ENCODE peak calls at places on chromosomes 3 and 15, in nine cellular contexts. F, O, V, U, J, T, S, M and I are unnamed samples.

GRCh38 chr15:71092056-71092600 is 23.1 kb upstream of the THSD4 start:
- DNase-seq in F (no peak), O (no peak), V (no peak), U (no peak), J (no peak), T (no peak), S (no peak), M (no peak), I (no peak)

GRCh38 chr15:66879968-66880367 is 177.9 kb downstream of the SMAD6 start:
- DNase-seq in F (peak; percentile 58), O (no peak), V (no peak), U (no peak), J (no peak), T (no peak), S (no peak), M (no peak), I (no peak)

GRCh38 chr3:141553055-141553454 is 66.2 kb downstream of the RASA2 start:
- DNase-seq in F (no peak), O (no peak), V (no peak), U (no peak), J (no peak), T (no peak), S (no peak), M (no peak), I (peak; percentile 58)

GRCh38 chr3:188830955-188831354 is 340.8 kb upstream of the TPRG1 start:
- DNase-seq in F (no peak), O (no peak), V (no peak), U (no peak), J (no peak), T (no peak), S (no peak), M (peak; percentile 44), I (no peak)

GRCh38 chr3:15300318-15301078 is 31.9 kb downstream of the SH3BP5 start:
- DNase-seq in F (peak; percentile 80), O (no peak), V (no peak), U (no peak), J (no peak), T (peak; percentile 73), S (no peak), M (peak; percentile 93), I (peak; percentile 60)

GRCh38 chr3:189652042-189652441 is 20.9 kb downstream of the TP63 start:
- DNase-seq in F (no peak), O (no peak), V (no peak), U (no peak), J (no peak), T (no peak), S (no peak), M (peak; percentile 32), I (peak; percentile 35)

GRCh38 chr3:54488297-54488696 is 365.9 kb downstream of the CACNA2D3 start:
- DNase-seq in F (no peak), O (no peak), V (no peak), U (no peak), J (no peak), T (no peak), S (no peak), M (no peak), I (no peak)

GRCh38 chr15:60017538-60018199 is 13.6 kb downstream of the FOXB1 start:
- DNase-seq in F (no peak), O (no peak), V (no peak), U (no peak), J (peak; percentile 64), T (no peak), S (no peak), M (peak; percentile 45), I (no peak)

GRCh38 chr15:92100751-92101150 is 247.2 kb downstream of the SLCO3A1 start:
- DNase-seq in F (no peak), O (no peak), V (no peak), U (no peak), J (no peak), T (no peak), S (no peak), M (no peak), I (no peak)

GRCh38 chr15:69032703-69033373 is 18.3 kb downstream of the NOX5 start:
- DNase-seq in F (no peak), O (no peak), V (no peak), U (no peak), J (no peak), T (no peak), S (no peak), M (no peak), I (no peak)

GRCh38 chr3:174216948-174217718 is 642.0 kb upstream of the NAALADL2 start:
- DNase-seq in F (no peak), O (no peak), V (no peak), U (no peak), J (no peak), T (no peak), S (no peak), M (no peak), I (no peak)

GRCh38 chr3:156974931-156975330 is 148.8 kb downstream of the LEKR1 start:
- DNase-seq in F (no peak), O (no peak), V (no peak), U (no peak), J (no peak), T (no peak), S (no peak), M (no peak), I (no peak)

GRCh38 chr15:62462721-62463120 is 297.6 kb upstream of the C2CD4B start:
- DNase-seq in F (no peak), O (no peak), V (no peak), U (no peak), J (no peak), T (no peak), S (no peak), M (no peak), I (no peak)

DNA sequence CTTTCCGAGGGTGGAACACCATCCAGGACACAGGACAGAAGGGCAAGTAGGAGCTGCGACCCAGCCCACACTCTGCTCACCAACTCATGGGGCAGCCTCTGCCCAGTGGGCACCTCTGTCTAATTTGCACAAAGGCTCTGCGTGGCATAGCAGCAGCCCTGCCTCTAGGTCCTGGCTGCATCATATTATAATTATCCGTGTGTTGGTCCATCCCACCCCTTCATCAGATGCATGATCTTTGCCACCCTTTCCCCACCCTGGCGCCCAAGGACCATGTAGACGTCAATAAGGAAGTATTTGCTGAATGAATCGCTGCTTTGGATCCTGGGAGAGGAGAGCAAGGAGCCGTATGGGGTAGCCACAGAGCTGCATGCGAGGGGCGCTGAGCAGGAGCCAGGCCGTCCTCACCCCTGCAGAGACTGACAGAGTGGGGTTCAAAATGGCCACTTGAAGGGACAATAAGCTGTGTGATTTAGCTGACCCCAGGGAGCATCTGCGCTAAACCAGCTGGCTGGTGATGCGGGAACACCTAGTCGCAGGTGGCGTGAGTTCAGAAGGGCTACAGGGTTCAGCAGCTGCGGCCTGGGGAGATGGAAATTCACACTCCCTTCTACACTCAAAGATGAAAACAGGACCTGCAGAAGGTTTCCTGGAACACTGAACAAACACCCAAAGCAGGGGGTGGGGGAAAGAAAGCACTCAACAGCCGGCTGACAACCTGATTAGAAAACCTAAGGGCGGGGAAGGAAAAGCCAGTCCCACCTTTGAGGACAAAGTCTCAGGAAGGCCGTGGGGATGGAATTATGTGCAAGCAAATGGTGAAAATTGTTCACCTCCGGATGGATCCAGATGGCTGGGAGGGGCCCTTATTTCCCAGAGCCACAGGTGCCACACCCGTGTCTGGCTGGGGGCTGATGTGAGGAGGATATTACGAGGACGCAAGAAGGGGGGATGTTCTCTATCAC is 6.4 kb downstream of the MGLL start:
- DNase-seq in F (no peak), O (no peak), V (no peak), U (no peak), J (no peak), T (no peak), S (no peak), M (no peak), I (no peak)
- H3K4me3 ChIP-seq in F (no peak overlapping the region), O (no peak overlapping the region), V (no peak overlapping the region), U (no peak overlapping the region), J (no peak overlapping the region), T (no peak overlapping the region), S (peak overlapping the region; percentile 95), M (no peak overlapping the region), I (no peak overlapping the region)

GRCh38 chr15:75451202-75451673 is 252 bp downstream of the SIN3A start:
- DNase-seq in F (no peak), O (no peak), V (no peak), U (no peak), J (no peak), T (no peak), S (no peak), M (no peak), I (no peak)
- H3K27ac ChIP-seq in F (peak overlapping the region; percentile 100), O (peak overlapping the region; percentile 96), V (peak overlapping the region; percentile 93), U (peak overlapping the region; percentile 96), J (peak overlapping the region; percentile 90), T (peak overlapping the region; percentile 98), S (peak overlapping the region; percentile 97), M (peak overlapping the region; percentile 81), I (peak overlapping the region; percentile 96)

GRCh38 chr3:106824856-106825255 is 552.4 kb upstream of the CCDC54 start:
- DNase-seq in F (no peak), O (no peak), V (peak; percentile 8), U (no peak), J (no peak), T (no peak), S (no peak), M (peak; percentile 77), I (peak; percentile 12)
- TF ChIP-seq CTCF in F (peak; percentile 57), O (no peak), V (peak; percentile 51), U (no peak), J (no peak), T (peak; percentile 22), S (peak; percentile 60), M (peak; percentile 71), I (peak; percentile 42)

GRCh38 chr3:138049157-138049919 is 39.4 kb downstream of the CLDN18 start:
- DNase-seq in F (no peak), O (no peak), V (peak; percentile 64), U (no peak), J (no peak), T (no peak), S (no peak), M (no peak), I (peak; percentile 49)

GRCh38 chr3:138046955-138047354 is 37.0 kb downstream of the CLDN18 start:
- DNase-seq in F (no peak), O (no peak), V (no peak), U (no peak), J (no peak), T (no peak), S (no peak), M (peak; percentile 6), I (no peak)

GRCh38 chr3:138046084-138046483 is 36.1 kb downstream of the CLDN18 start:
- DNase-seq in F (no peak), O (no peak), V (no peak), U (no peak), J (no peak), T (no peak), S (no peak), M (no peak), I (no peak)

GRCh38 chr3:138043266-138044029 is 33.5 kb downstream of the CLDN18 start:
- DNase-seq in F (no peak), O (no peak), V (peak; percentile 72), U (no peak), J (no peak), T (no peak), S (no peak), M (peak; percentile 78), I (peak; percentile 42)

DNA sequence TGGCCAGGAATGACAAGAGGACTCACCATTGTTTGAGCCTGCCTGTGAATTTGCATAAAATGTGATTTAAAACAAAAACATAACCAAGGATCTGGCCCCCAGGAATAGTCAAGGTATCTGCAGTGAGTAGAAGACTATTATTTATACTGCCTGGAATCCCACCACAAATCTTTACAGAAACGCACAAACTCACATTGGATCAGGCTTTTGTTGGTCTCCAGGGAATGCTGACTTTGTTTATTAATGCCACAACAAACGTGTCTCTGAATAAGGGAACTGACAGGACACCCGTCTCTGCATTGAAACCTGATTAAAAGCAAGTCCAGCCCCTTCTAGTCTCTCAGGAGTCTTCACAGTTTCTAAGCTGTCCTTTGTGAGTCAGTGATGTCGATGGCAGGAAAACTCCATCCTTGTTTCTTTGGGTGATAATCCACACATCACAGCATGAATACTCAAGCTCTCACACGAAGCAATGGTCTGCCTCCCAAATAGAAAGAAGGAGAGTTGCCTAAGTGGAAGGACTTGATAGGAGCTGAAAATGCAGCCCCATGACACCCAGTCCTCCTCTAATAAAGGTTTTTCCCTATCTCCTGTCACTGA is 37.7 kb downstream of the CLDN18 start:
- DNase-seq in F (no peak), O (no peak), V (no peak), U (no peak), J (no peak), T (no peak), S (no peak), M (no peak), I (no peak)
- H3K4me3 ChIP-seq in F (no peak overlapping the region), O (no peak overlapping the region), V (no peak overlapping the region), U (no peak overlapping the region), J (no peak overlapping the region), T (no peak overlapping the region), S (no peak overlapping the region), M (no peak overlapping the region), I (no peak overlapping the region)